ENCODE peak calls at places on chromosomes 1 and 21, in nine cellular contexts. O is OCI-LY7, Y is SK-N-SH, F is MM.1S, X is HCT116, D is neural progenitor cell, G is hepatocyte, R is PC-3, M is GM23338. J is an unnamed sample.

GRCh38 chr1:42658880-42659337 is 686 bp downstream of the PPIH start:
- DNase-seq in O (no peak), M (no peak), G (peak; percentile 22), D (peak; percentile 50), R (no peak), F (no peak), Y (no peak), X (no peak), J (peak; percentile 66)

GRCh38 chr1:101130673-101131072 is 105.1 kb upstream of the DPH5 start:
- DNase-seq in M (no peak), D (no peak), Y (no peak), F (no peak), O (no peak), G (peak; percentile 20), R (peak; percentile 74), X (no peak), J (peak; percentile 20)

GRCh38 chr1:236002025-236002390 is 62.9 kb downstream of the NID1 start:
- DNase-seq in F (no peak), G (no peak), O (no peak), R (no peak), X (no peak), M (no peak), D (no peak), Y (no peak), J (no peak)

GRCh38 chr1:6991271-6991670 is 206.0 kb downstream of the CAMTA1 start:
- DNase-seq in G (no peak), D (no peak), X (peak; percentile 51), O (no peak), F (no peak), R (peak; percentile 73), M (no peak), Y (no peak), J (peak; percentile 81)

GRCh38 chr1:43272161-43272560 is 2.4 kb downstream of the TMEM125 start:
- DNase-seq in D (no peak), F (no peak), X (no peak), R (no peak), Y (no peak), G (no peak), M (no peak), O (no peak), J (no peak)

GRCh38 chr1:203052556-203053059 is 26.3 kb downstream of the PPFIA4 start:
- DNase-seq in X (no peak), D (no peak), M (no peak), R (no peak), G (no peak), O (no peak), Y (no peak), F (no peak), J (no peak)

GRCh38 chr1:155261401-155261887 is 716 bp downstream of the SCAMP3 start:
- DNase-seq in Y (peak; percentile 61), F (peak; percentile 45), D (no peak), G (no peak), R (no peak), X (no peak), O (peak; percentile 57), M (no peak), J (peak; percentile 50)

GRCh38 chr1:236534164-236534651 is 10.4 kb downstream of the LGALS8 start:
- DNase-seq in O (no peak), G (no peak), F (no peak), X (no peak), Y (no peak), M (no peak), R (peak; percentile 36), D (no peak), J (peak; percentile 90)

GRCh38 chr1:235079443-235079967 is 49.1 kb downstream of the TOMM20 start:
- DNase-seq in G (peak; percentile 77), M (no peak), F (peak; percentile 99), Y (no peak), R (peak; percentile 93), X (peak; percentile 92), D (no peak), O (peak; percentile 55), J (peak; percentile 35)

GRCh38 chr1:186183219-186183618 is 191.8 kb downstream of the TPR start:
- DNase-seq in M (no peak), G (no peak), D (no peak), R (peak; percentile 91), O (no peak), F (no peak), Y (no peak), X (peak; percentile 33), J (peak; percentile 94)

GRCh38 chr1:75937034-75937433 is 4.8 kb upstream of the ASB17 start:
- DNase-seq in O (no peak), R (peak; percentile 59), X (no peak), Y (no peak), M (no peak), D (no peak), F (peak; percentile 27), G (no peak), J (peak; percentile 45)

GRCh38 chr1:245197911-245198379 is 43.2 kb downstream of the KIF26B start:
- DNase-seq in M (no peak), R (no peak), D (no peak), Y (peak; percentile 52), F (peak; percentile 50), X (no peak), G (peak; percentile 34), O (no peak), J (peak; percentile 88)

GRCh38 chr1:6911974-6912373 is 126.7 kb downstream of the CAMTA1 start:
- DNase-seq in G (no peak), F (no peak), D (no peak), O (no peak), Y (no peak), R (no peak), X (no peak), M (no peak), J (no peak)

GRCh38 chr1:21939650-21940374 is 2.7 kb upstream of the HSPG2 start:
- DNase-seq in F (no peak), O (no peak), M (no peak), Y (peak; percentile 52), G (peak; percentile 92), X (peak; percentile 78), D (no peak), R (peak; percentile 93), J (peak; percentile 98)
- H2AFZ ChIP-seq in F (no peak overlapping the region), O (no peak overlapping the region), M (peak overlapping the region; percentile 52), Y (peak overlapping the region; percentile 82), G (no peak overlapping the region), X (peak overlapping the region; percentile 63), D (peak overlapping the region; percentile 18), R (peak overlapping the region; percentile 66), J (peak overlapping the region; percentile 63)

DNA sequence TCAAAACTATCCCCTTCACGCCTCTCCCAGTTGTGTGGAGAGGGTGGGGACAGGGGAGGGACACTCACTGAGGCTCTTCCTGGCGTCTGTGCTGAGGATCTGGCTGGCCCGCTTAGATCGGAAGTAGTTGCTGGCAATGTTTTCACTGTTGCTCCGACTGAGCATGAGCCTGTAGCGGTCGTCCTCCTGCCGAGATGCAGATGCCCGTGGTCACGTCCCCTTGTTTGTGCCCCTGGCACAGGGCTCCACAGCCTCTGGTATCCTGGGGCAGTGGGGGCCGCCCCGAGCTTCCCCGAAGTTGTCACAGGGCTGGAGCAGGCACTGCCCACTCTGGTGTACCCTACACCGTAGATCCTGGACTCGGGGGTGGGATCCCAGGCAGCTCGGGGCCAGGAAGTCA is 5.0 kb upstream of the DDOST start:
- DNase-seq in Y (no peak), M (no peak), D (no peak), G (no peak), R (no peak), X (no peak), O (no peak), F (no peak), J (no peak)
- H3K27ac ChIP-seq in Y (no peak overlapping the region), M (no peak overlapping the region), D (no peak overlapping the region), G (no peak overlapping the region), R (no peak overlapping the region), X (no peak overlapping the region), O (no peak overlapping the region), F (no peak overlapping the region), J (no peak overlapping the region)

GRCh38 chr21:45913416-45913765 is 68.2 kb upstream of the COL6A1 start:
- DNase-seq in G (no peak), R (no peak), M (no peak), Y (no peak), F (no peak), O (no peak), D (no peak), X (no peak), J (no peak)
- TF ChIP-seq EZH2phosphoT487 in G (no peak), R (no peak), M (no peak), Y (no peak), F (no peak), O (no peak), D (no peak), X (no peak), J (no peak)

GRCh38 chr21:44425895-44426662 is 29.2 kb upstream of the LRRC3 start:
- DNase-seq in F (no peak), X (no peak), R (no peak), O (no peak), M (no peak), G (no peak), Y (no peak), D (no peak), J (no peak)
- H2AFZ ChIP-seq in F (no peak overlapping the region), X (no peak overlapping the region), R (peak overlapping the region; percentile 83), O (no peak overlapping the region), M (no peak overlapping the region), G (no peak overlapping the region), Y (no peak overlapping the region), D (no peak overlapping the region), J (no peak overlapping the region)

J was measured in GM23248.